ENCODE peak calls at places on chromosomes 4 and X, in four cellular contexts. W, F, U and A are unnamed samples.

GRCh38 chrX:45598841-45599240 is 398.2 kb upstream of the DIPK2B start:
- DNase-seq in F (no peak), U (no peak), W (no peak), A (no peak)

GRCh38 chr4:8394125-8394524 is 46.4 kb downstream of the ACOX3 start:
- DNase-seq in F (peak; percentile 89), W (peak; percentile 61), U (peak; percentile 92), A (peak; percentile 49)

GRCh38 chrX:15663439-15663838 is 1.2 kb downstream of the CLTRN start:
- DNase-seq in U (no peak), F (no peak), W (no peak), A (no peak)

GRCh38 chr4:145099653-145100052 is 1.5 kb downstream of the ABCE1 start:
- DNase-seq in F (no peak), W (no peak), U (no peak), A (no peak)

GRCh38 chr4:52914051-52914605 is 52.0 kb downstream of the RASL11B start:
- DNase-seq in F (no peak), W (no peak), U (no peak), A (no peak)

GRCh38 chrX:11484290-11484689 is 181.4 kb downstream of the ARHGAP6 start:
- DNase-seq in W (no peak), F (no peak), U (no peak), A (no peak)

GRCh38 chr4:121777625-121778024 is 12.7 kb upstream of the SMIM43 start:
- DNase-seq in U (no peak), W (no peak), F (no peak), A (no peak)

GRCh38 chr4:136599890-136600289 is 932.4 kb downstream of the PCDH18 start:
- DNase-seq in F (no peak), W (no peak), U (no peak), A (no peak)

GRCh38 chr4:158860856-158861255 is 92.0 kb downstream of the FNIP2 start:
- DNase-seq in U (no peak), W (no peak), F (no peak), A (no peak)

GRCh38 chr4:170386511-170386910 is 296.8 kb upstream of the AADAT start:
- DNase-seq in F (no peak), W (no peak), U (no peak), A (no peak)

GRCh38 chr4:1211951-1212545 is 36.9 kb downstream of the CTBP1 start:
- DNase-seq in U (no peak), F (peak; percentile 17), W (no peak), A (no peak)

GRCh38 chr4:60422440-60422839 is 777.7 kb upstream of the ADGRL3 start:
- DNase-seq in W (no peak), F (no peak), U (no peak), A (no peak)

GRCh38 chr4:43242611-43243010 is 350.1 kb downstream of the GRXCR1 start:
- DNase-seq in F (no peak), W (no peak), U (no peak), A (no peak)

GRCh38 chrX:148856505-148856904 is 356.1 kb downstream of the AFF2 start:
- DNase-seq in W (no peak), F (no peak), U (no peak), A (no peak)

GRCh38 chrX:150849996-150850720 is 48.3 kb downstream of the CD99L2 start:
- DNase-seq in W (no peak), U (no peak), F (no peak), A (no peak)

GRCh38 chr4:28391877-28392276 is 1531.2 kb downstream of the STIM2 start:
- DNase-seq in F (no peak), W (no peak), U (no peak), A (no peak)

GRCh38 chrX:101417981-101418841 is 10.2 kb downstream of the HNRNPH2 start:
- DNase-seq in W (peak; percentile 13), F (peak; percentile 76), U (peak; percentile 79), A (peak; percentile 59)

GRCh38 chrX:142637206-142637605 is 388.5 kb upstream of the SPANXN4 start:
- DNase-seq in W (no peak), F (no peak), U (no peak), A (no peak)

GRCh38 chrX:38474543-38474942 is 86.8 kb upstream of the TSPAN7 start:
- DNase-seq in W (no peak), U (no peak), F (no peak), A (no peak)

GRCh38 chr4:27019766-27020165 is 159.1 kb downstream of the STIM2 start:
- DNase-seq in U (no peak), F (no peak), W (no peak), A (no peak)

GRCh38 chr4:142443469-142443868 is 402.6 kb downstream of the INPP4B start:
- DNase-seq in U (no peak), F (no peak), W (no peak), A (no peak)
- TF ChIP-seq CTCF in U (no peak), F (no peak), W (no peak), A (no peak)

GRCh38 chr4:180925800-180926199 is 1317.4 kb upstream of the TENM3 start:
- DNase-seq in U (no peak), F (no peak), W (no peak), A (no peak)

GRCh38 chr4:180926277-180926676 is 1316.9 kb upstream of the TENM3 start:
- DNase-seq in U (no peak), W (no peak), F (no peak), A (no peak)

DNA sequence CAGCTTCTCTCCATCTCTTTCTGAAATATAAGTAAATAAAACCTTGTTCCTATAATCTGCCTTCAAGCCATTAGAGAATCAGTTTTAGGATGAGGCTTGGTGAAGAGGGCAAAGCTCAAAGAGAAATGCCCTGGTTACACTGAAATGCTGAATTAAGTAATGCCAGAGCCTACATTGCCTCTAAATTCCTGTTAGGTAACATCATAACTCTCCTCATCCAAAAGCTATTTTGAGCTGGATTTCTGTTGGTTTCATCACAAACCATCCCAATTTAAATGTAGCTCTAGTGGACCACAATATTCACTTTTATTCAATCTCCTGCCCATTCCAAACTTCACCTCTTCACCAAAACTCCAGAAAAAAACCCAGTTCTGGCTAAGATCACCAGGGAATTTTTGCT is 1319.7 kb upstream of the TENM3 start:
- DNase-seq in W (no peak), F (no peak), U (no peak), A (no peak)
- TF ChIP-seq POLR2A in W (no peak), F (no peak), U (no peak), A (no peak)

GRCh38 chr4:149741186-149741831 is 74.3 kb downstream of the IQCM start:
- DNase-seq in W (no peak), F (no peak), U (no peak), A (no peak)

GRCh38 chr4:149738156-149738555 is 77.5 kb downstream of the IQCM start:
- DNase-seq in U (no peak), F (no peak), W (no peak), A (no peak)

GRCh38 chr4:149735796-149736195 is 79.8 kb downstream of the IQCM start:
- DNase-seq in F (no peak), U (no peak), W (no peak), A (no peak)
- TF ChIP-seq CTCF in F (no peak), U (no peak), W (no peak), A (no peak)

GRCh38 chrX:130170752-130171445 is 863 bp upstream of the RAB33A start:
- DNase-seq in F (peak; percentile 52), W (no peak), U (no peak), A (peak; percentile 42)
- TF ChIP-seq POLR2A in F (no peak), W (no peak), U (no peak), A (no peak)

DNA sequence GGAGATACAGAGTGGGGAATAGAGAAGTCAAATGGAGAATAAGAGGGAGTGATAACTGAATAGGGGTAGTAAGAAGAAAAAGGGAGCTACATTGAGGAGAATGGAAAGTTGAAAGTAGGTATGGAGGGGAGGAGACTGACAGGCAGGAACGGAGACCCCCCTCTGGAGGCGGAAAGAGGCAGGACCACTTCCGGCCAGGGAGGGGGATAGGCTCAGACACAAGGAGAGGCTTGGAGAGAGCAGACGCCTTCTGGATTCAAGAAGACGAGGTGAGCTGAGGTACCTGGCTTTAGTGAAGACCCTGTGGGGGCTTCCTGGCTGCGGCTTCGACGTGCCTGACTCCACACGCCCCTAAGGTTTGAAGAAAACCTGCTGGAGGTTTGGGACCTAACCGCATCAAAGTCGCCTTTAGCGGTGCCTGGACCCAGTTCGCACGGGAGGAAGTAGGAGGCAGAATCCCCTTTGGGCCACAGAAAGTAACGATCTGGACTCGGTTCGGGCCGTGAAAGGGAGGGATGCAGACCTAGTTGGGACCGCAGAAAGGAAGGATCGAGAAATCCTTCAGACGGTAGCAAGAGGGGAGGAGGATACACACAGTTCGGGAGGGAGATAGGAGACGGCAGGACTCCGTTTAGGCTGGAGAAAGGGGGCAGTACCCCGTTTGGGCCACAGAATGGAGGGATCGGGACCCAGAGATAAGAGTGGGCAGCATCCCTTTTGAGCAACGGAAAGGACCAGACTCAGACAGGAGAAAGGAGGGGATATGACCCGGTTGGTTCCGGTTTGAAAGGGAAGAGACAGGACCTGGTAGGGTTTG is at the start of gene TRO:
- DNase-seq in F (no peak), U (no peak), W (no peak), A (no peak)
- TF ChIP-seq CTCF in F (no peak), U (no peak), W (no peak), A (no peak)

DNA sequence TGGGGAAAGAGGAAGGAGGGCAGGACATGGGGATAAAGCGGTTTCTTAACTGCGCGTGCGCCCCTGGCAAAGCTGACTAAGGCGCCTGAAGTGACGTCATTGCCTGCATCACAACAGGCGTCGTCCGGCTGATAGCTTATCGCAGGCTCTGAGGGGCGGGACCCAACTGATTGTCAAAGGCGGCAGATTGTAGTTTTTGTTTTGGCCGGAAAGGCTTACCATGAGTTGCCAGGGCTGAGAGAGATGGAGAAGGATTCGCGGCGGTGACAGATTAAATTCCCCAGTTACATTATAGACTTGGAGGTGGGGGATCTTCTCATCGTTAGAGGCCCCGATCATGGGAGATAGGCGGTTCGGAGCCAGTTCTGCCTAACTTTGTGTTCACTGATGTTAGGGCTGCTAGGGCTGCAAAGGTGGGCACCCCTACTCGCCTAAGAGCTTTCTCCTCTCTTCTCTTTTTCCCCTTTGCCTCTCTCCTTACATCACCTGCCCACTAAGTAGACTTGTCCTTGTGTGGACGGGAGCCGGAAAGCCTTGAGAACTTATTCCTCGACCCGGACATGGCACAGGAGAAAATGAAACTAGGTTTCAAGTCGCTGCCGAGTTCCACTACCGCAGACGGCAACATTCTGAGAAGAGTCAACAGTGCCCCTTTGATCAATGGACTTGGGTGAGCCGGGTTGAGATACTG is 148.9 kb upstream of the PLAC1 start:
- DNase-seq in U (peak; percentile 92), F (peak; percentile 91), W (peak; percentile 71), A (peak; percentile 92)
- TF ChIP-seq POLR2A in U (no peak), F (peak; percentile 52), W (peak; percentile 38), A (peak; percentile 53)

GRCh38 chrX:20285513-20285912 is 18.8 kb upstream of the RPS6KA3 start:
- DNase-seq in W (no peak), F (no peak), U (no peak), A (no peak)

GRCh38 chrX:20284992-20285391 is 18.3 kb upstream of the RPS6KA3 start:
- DNase-seq in U (no peak), F (no peak), W (no peak), A (no peak)

GRCh38 chrX:20280938-20281337 is 14.2 kb upstream of the RPS6KA3 start:
- DNase-seq in W (no peak), F (no peak), U (no peak), A (no peak)

DNA sequence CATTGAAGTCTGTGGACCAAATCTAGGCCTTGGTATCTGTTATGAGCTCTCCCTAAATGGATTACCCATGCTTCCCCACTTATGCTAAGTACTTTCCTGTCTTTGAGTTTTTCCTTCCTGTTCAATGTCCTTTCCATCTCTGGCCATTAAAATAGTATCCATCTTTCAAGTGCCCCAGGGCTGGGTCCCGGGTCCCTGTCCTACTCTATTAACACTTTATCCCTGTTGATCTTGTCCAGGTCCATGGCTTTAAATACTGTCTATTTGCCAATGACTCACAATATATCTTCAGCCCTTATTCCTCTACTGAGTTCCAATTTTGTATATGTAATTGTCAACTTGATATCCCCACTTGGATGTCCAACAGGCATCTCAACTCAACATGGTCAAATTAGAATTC is 17.7 kb upstream of the RPS6KA3 start:
- DNase-seq in U (no peak), W (no peak), F (no peak), A (no peak)
- TF ChIP-seq CTCF in U (no peak), W (no peak), F (no peak), A (no peak)

GRCh38 chr4:82372874-82373815 is 646 bp downstream of the HNRNPD start:
- DNase-seq in U (peak; percentile 85), F (peak; percentile 82), W (peak; percentile 63), A (peak; percentile 85)
- TF ChIP-seq POLR2A in U (no peak), F (no peak), W (no peak), A (no peak)